ENCODE peak calls at places on chromosomes 13 and 19, in five cellular contexts. O, X, H, Q and J are unnamed samples.

GRCh38 chr19:43439183-43440063 is 24.7 kb downstream of the TEX101 start:
- DNase-seq in O (no peak), X (no peak), H (peak; percentile 72), Q (no peak), J (peak; percentile 19)

GRCh38 chr13:45393941-45394570 is 24.1 kb downstream of the SLC25A30 start:
- DNase-seq in O (peak; percentile 67), X (peak; percentile 83), H (no peak), Q (no peak), J (peak; percentile 56)

GRCh38 chr13:53197424-53197823 is 168.8 kb downstream of the OLFM4 start:
- DNase-seq in O (no peak), X (no peak), H (no peak), Q (no peak), J (no peak)

GRCh38 chr13:21034602-21035190 is 26.7 kb downstream of the LATS2 start:
- DNase-seq in O (peak; percentile 23), X (no peak), H (no peak), Q (peak; percentile 41), J (no peak)

GRCh38 chr13:108269601-108270328 is at the start of gene TNFSF13B:
- DNase-seq in O (peak; percentile 1), X (peak; percentile 91), H (peak; percentile 66), Q (peak; percentile 6), J (peak; percentile 59)

GRCh38 chr19:43820861-43821215 is 6.3 kb upstream of the ZNF283 start:
- DNase-seq in O (no peak), X (no peak), H (no peak), Q (no peak), J (no peak)

GRCh38 chr19:23440791-23441190 is 45.5 kb upstream of the ZNF91 start:
- DNase-seq in O (no peak), X (peak; percentile 82), H (no peak), Q (no peak), J (no peak)

GRCh38 chr13:74101436-74101835 is 32.8 kb downstream of the KLF12 start:
- DNase-seq in O (no peak), X (no peak), H (no peak), Q (no peak), J (no peak)

GRCh38 chr13:26498524-26499208 is 58.8 kb upstream of the WASF3 start:
- DNase-seq in O (no peak), X (no peak), H (no peak), Q (peak; percentile 42), J (peak; percentile 12)

GRCh38 chr19:7260161-7260560 is 34.1 kb downstream of the INSR start:
- DNase-seq in O (no peak), X (no peak), H (no peak), Q (no peak), J (no peak)

GRCh38 chr13:29520671-29521070 is 74.8 kb downstream of the SLC7A1 start:
- DNase-seq in O (no peak), X (no peak), H (no peak), Q (peak; percentile 84), J (peak; percentile 88)

GRCh38 chr19:29687244-29687896 is 22.1 kb downstream of the PLEKHF1 start:
- DNase-seq in O (no peak), X (no peak), H (no peak), Q (peak; percentile 95), J (peak; percentile 99)

GRCh38 chr13:83272076-83272475 is 610.2 kb downstream of the SLITRK1 start:
- DNase-seq in O (no peak), X (no peak), H (no peak), Q (no peak), J (peak; percentile 12)

GRCh38 chr13:35723061-35723461 is 246.6 kb upstream of the MAB21L1 start:
- DNase-seq in O (no peak), X (peak; percentile 5), H (no peak), Q (no peak), J (no peak)

GRCh38 chr19:23698711-23699520 is 11.9 kb upstream of the ZNF675 start:
- DNase-seq in O (peak; percentile 19), X (no peak), H (no peak), Q (no peak), J (no peak)

GRCh38 chr19:17684256-17684655 is 3.9 kb downstream of the UNC13A start:
- DNase-seq in O (no peak), X (no peak), H (no peak), Q (no peak), J (no peak)

GRCh38 chr13:64718116-64718515 is 2512.0 kb downstream of the PCDH9 start:
- DNase-seq in O (no peak), X (no peak), H (no peak), Q (no peak), J (no peak)

GRCh38 chr13:64716936-64717335 is 2513.2 kb downstream of the PCDH9 start:
- DNase-seq in O (no peak), X (no peak), H (no peak), Q (no peak), J (no peak)
- H3K36me3 ChIP-seq in O (no peaks in the 10 kb centered on the region), X (no peaks in the 10 kb centered on the region), H (no peaks in the 10 kb centered on the region), Q (no peaks in the 10 kb centered on the region), J (no peaks in the 10 kb centered on the region)

GRCh38 chr19:3660493-3661219 is 34.1 kb upstream of the CACTIN start:
- DNase-seq in O (no peak), X (no peak), H (no peak), Q (no peak), J (no peak)
- H3K36me3 ChIP-seq in O (peaks cover 5% of the 10 kb centered on the region), X (peaks cover 40% of the 10 kb centered on the region), H (peaks cover 6% of the 10 kb centered on the region), Q (peaks cover 37% of the 10 kb centered on the region), J (peaks cover 29% of the 10 kb centered on the region)

GRCh38 chr13:77136902-77137420 is 110.0 kb upstream of the FBXL3 start:
- DNase-seq in O (no peak), X (no peak), H (no peak), Q (peak; percentile 88), J (peak; percentile 96)

GRCh38 chr13:77143325-77143907 is 116.5 kb upstream of the FBXL3 start:
- DNase-seq in O (no peak), X (no peak), H (no peak), Q (peak; percentile 14), J (peak; percentile 33)

GRCh38 chr13:77139311-77139710 is 112.4 kb upstream of the FBXL3 start:
- DNase-seq in O (no peak), X (no peak), H (no peak), Q (peak; percentile 7), J (peak; percentile 29)

GRCh38 chr13:77138813-77139212 is 111.9 kb upstream of the FBXL3 start:
- DNase-seq in O (no peak), X (no peak), H (no peak), Q (no peak), J (no peak)
- H3K36me3 ChIP-seq in O (peaks cover 20% of the 10 kb centered on the region), X (peaks cover 16% of the 10 kb centered on the region), H (peaks cover 35% of the 10 kb centered on the region), Q (peaks cover 2% of the 10 kb centered on the region), J (no peaks in the 10 kb centered on the region)

DNA sequence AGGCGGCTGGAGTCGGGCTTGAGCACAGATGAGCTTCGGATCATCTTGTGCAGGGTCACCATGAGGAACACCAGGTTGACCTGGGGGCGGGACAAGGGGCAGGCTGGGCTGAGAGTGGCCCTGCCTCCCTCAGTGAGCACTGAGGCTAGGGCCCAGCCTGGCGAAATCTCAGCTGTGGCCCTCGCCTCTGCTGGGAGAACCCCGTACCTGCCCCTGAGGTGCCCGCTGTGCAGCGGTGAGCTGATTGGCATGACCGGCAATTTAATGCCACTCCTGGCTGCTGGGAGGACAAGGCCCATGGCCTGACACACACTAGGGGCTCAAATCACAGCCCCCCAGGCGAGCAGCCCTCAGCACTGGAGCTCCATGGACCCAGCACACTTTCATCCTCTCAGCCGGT is 19.7 kb upstream of the ASF1B start:
- DNase-seq in O (no peak), X (no peak), H (no peak), Q (no peak), J (no peak)
- H3K36me3 ChIP-seq in O (peaks cover 29% of the 10 kb centered on the region), X (peaks cover 25% of the 10 kb centered on the region), H (no peaks in the 10 kb centered on the region), Q (peaks cover 39% of the 10 kb centered on the region), J (peaks cover 5% of the 10 kb centered on the region)

DNA sequence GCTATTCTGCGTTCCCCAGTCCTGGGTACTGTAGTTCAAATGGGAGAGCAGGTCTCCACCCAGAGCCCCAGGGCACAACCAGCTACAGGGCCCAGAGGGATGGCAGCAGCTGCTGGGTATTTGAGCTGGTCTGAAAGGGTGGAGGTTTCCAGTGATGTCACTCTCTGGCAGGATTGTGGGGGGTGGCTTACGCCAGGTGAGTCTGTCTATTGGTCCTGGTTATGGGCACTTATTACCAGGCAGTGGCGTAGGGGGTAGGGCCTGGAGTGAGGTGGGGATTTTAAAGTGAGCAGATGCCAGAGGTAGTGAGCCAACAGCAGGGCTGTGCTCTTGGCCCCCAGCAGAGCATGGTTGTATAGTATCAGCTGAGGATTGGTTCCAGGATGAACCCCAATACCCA is 6.2 kb downstream of the RPS19 start:
- DNase-seq in O (no peak), X (no peak), H (no peak), Q (no peak), J (no peak)
- H3K36me3 ChIP-seq in O (peaks cover 68% of the 10 kb centered on the region), X (peaks cover 92% of the 10 kb centered on the region), H (peaks cover 65% of the 10 kb centered on the region), Q (peaks cover 91% of the 10 kb centered on the region), J (peaks cover 49% of the 10 kb centered on the region)

DNA sequence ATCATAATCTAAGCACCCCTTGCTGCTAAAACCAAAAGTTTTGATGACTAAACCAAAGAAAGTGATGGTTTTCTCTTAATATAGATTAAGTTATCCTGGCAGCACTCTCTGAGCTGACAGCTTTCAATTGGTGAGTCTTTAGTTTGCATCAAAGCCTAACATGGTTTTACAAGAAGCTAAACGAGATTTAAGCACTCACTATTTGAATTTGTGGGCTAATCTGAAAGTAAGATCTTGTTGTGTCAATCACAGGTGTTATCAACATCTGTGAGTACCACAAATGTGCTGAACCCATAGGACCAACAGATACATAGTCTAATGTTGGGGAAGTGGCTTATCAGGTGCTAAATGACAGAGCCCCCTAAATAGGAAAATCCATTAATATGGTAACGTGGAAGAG is 223.9 kb downstream of the LHFPL6 start:
- DNase-seq in O (no peak), X (no peak), H (no peak), Q (no peak), J (no peak)
- H3K36me3 ChIP-seq in O (no peaks in the 10 kb centered on the region), X (no peaks in the 10 kb centered on the region), H (no peaks in the 10 kb centered on the region), Q (no peaks in the 10 kb centered on the region), J (no peaks in the 10 kb centered on the region)

GRCh38 chr19:2798158-2798685 is 12.9 kb downstream of the THOP1 start:
- DNase-seq in O (no peak), X (no peak), H (no peak), Q (no peak), J (no peak)

GRCh38 chr19:2799273-2800020 is 14.1 kb downstream of the THOP1 start:
- DNase-seq in O (no peak), X (no peak), H (no peak), Q (no peak), J (no peak)

GRCh38 chr19:2797280-2797679 is 12.0 kb downstream of the THOP1 start:
- DNase-seq in O (no peak), X (no peak), H (no peak), Q (no peak), J (no peak)

GRCh38 chr19:2800506-2800905 is 15.2 kb downstream of the THOP1 start:
- DNase-seq in O (no peak), X (no peak), H (no peak), Q (no peak), J (no peak)

DNA sequence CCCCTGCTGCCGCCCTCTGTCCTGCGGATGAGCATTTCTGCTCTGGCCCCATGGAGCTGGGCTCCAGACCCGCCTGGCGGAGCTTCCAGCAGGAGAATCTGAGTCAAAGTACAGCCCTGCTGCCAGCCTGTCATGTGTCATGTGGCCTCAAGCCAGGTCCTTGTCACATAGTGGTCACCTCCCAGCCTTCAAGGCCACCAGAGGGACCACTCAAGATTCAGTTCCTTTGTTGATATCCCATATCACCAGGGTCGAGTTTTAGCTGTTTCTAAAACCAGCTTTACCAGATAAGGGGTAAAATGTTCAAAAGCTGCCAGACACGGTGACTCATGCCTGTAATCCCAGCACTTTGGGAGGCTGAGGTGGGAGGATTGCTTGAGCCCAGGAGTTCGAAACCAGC is 13.4 kb downstream of the THOP1 start:
- DNase-seq in O (peak; percentile 46), X (no peak), H (no peak), Q (no peak), J (no peak)
- H3K36me3 ChIP-seq in O (peaks cover 23% of the 10 kb centered on the region), X (peaks cover 71% of the 10 kb centered on the region), H (no peaks in the 10 kb centered on the region), Q (peaks cover 43% of the 10 kb centered on the region), J (peaks cover 30% of the 10 kb centered on the region)

GRCh38 chr13:48646791-48647190 is 6.9 kb upstream of the CYSLTR2 start:
- DNase-seq in O (no peak), X (no peak), H (no peak), Q (no peak), J (no peak)
- H3K36me3 ChIP-seq in O (no peaks in the 10 kb centered on the region), X (no peaks in the 10 kb centered on the region), H (no peaks in the 10 kb centered on the region), Q (no peaks in the 10 kb centered on the region), J (no peaks in the 10 kb centered on the region)